ENCODE peak calls at places on chromosomes 6 and 20, in four cellular contexts. D, N, G and K are unnamed samples.

GRCh38 chr6:90284745-90285481 is 11.7 kb downstream of the BACH2 start:
- DNase-seq in D (no peak), N (peak), G (no peak), K (no peak)

GRCh38 chr6:70414813-70415212 is 1.5 kb downstream of the FAM135A start:
- DNase-seq in D (no peak), N (no peak), G (no peak), K (no peak)

GRCh38 chr20:12072221-12072944 is 154.7 kb downstream of the BTBD3 start:
- DNase-seq in D (no peak), N (no peak), G (no peak), K (no peak)

GRCh38 chr6:157217198-157217893 is 106.0 kb downstream of the TMEM242 start:
- DNase-seq in D (no peak), N (no peak), G (no peak), K (no peak)

GRCh38 chr6:22886881-22887581 is 317.7 kb downstream of the HDGFL1 start:
- DNase-seq in D (no peak), N (peak), G (no peak), K (no peak)

GRCh38 chr6:66740346-66740745 is 1033.3 kb upstream of the EYS start:
- DNase-seq in D (no peak), N (no peak), G (no peak), K (no peak)

GRCh38 chr20:44501448-44501847 is 20.4 kb downstream of the SERINC3 start:
- DNase-seq in D (no peak), N (no peak), G (no peak), K (no peak)

GRCh38 chr6:166434336-166434735 is 51.6 kb upstream of the MPC1 start:
- DNase-seq in D (no peak), N (no peak), G (no peak), K (no peak)

GRCh38 chr6:22113046-22113766 is 183.6 kb downstream of the PRL start:
- DNase-seq in D (no peak), N (no peak), G (no peak), K (no peak)

GRCh38 chr6:16964553-16965499 is 137.0 kb upstream of the STMND1 start:
- DNase-seq in D (peak), N (peak), G (peak), K (peak)

GRCh38 chr20:14826926-14827325 is 489.5 kb upstream of the FLRT3 start:
- DNase-seq in D (no peak), N (no peak), G (no peak), K (no peak)

GRCh38 chr20:15528386-15529111 is 1044.7 kb downstream of the KIF16B start:
- DNase-seq in D (no peak), N (no peak), G (no peak), K (no peak)

GRCh38 chr6:149225946-149226345 is 91.6 kb upstream of the TAB2 start:
- DNase-seq in D (no peak), N (no peak), G (no peak), K (no peak)
- H3K4me2 ChIP-seq in D (no peak), N (no peak), G (no peak), K (no peak)

DNA sequence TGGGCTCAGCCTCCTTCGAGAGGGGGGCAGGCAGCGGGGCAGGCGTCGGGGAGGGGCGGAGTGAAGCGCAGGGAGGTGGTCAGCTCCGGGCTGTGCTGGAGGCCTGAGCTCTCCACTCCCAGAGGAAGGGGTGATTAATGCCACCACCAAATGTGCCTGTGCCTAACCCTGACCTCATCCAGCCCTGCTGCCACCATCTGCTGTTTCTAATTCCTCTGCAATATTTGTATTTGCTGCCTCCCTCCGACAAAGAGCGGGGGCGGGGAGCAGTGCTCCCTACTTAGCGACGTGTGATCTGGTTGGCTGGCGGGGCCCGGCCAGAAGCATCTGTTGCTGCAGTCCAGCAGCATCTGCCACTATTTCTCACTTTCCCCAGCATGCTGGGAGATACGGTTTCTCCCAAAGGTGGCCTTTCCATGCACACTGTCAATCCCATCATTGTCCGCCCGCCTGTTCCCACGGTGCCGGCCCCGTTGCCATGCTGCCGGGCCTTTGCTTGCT is 47.0 kb downstream of the DLL1 start:
- DNase-seq in D (no peak), N (no peak), G (no peak), K (no peak)
- H2AFZ ChIP-seq in D (no peak), N (no peak), G (no peak), K (peak)

GRCh38 chr6:163962627-163963117 is 548.2 kb downstream of the QKI start:
- DNase-seq in D (no peak), N (no peak), G (no peak), K (no peak)
- TF ChIP-seq JUNB in D (no peak), N (no peak), G (no peak), K (no peak)

GRCh38 chr20:49163696-49164095 is 24.4 kb downstream of the STAU1 start:
- DNase-seq in D (no peak), N (no peak), G (no peak), K (no peak)
- H3K4me2 ChIP-seq in D (no peak), N (no peak), G (no peak), K (no peak)

DNA sequence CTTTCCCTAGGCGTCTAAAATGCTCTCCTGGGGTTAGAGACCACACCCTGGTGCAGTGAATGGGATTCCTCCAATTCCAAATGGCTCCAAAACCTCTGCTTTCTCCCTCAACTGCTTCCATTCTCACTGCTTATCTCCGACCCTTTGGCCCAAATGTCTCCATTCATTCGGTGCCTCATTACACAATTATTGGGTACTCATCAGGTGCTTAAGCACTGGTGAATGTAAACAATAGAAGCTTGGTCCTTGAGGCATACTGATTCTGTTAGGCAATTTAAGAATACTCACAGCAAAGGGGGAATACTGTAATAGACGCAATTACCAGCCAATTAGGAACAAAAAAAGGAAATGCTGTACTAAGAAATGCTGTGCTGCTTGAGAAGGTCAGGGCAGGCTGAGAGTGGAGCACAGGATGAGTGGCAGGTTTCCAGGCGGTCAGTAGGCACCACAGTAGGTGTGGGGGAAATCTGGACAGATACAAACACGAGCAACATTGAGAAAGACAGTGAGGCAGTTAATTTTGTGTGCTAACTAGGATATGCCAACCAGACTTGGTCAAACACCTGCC is 23.0 kb downstream of the GMDS start:
- DNase-seq in D (no peak), N (no peak), G (no peak), K (peak)
- H2AFZ ChIP-seq in D (no peak), N (peak), G (no peak), K (no peak)

DNA sequence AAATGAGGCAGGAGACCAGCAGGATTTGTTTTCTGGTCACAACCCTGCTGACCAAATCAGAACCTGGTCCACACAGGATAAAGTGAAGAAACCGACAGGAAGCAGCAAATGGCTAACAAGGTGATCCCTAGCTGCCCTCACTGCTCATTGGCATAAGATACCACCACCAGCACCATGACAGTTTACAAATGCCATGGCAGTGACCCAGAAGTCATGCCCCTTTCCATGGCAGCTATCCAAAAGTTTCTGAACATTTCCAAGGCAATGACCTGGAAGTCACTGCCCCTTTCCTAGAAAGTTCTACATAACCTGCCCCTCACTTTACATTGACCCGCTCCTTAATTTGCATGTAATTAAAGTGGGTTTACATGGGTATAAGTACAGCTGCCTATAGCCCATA is 185.2 kb downstream of the QKI start:
- DNase-seq in D (no peak), N (no peak), G (no peak), K (no peak)
- TF ChIP-seq JUNB in D (no peak), N (no peak), G (no peak), K (no peak)